ENCODE peak calls at places on chromosomes 3 and 15, in five cellular contexts. One of them, this sample, is unnamed.

GRCh38 chr3:132783152-132783551 is 60.9 kb upstream of the NPHP3 start:
- DNase-seq in pancreas: no peak
- DNase-seq in endothelial cell: no peak
- DNase-seq in Ammon's horn: no peak
- DNase-seq in activated B cell treated with CpG ODN at 0.5 μM for 24 hours: no peak
- DNase-seq in this sample: peak; percentile 20

GRCh38 chr3:12286927-12287726 is 1.7 kb upstream of the PPARG start:
- DNase-seq in pancreas: no peak
- DNase-seq in endothelial cell: peak; percentile 25
- DNase-seq in Ammon's horn: no peak
- DNase-seq in activated B cell treated with CpG ODN at 0.5 μM for 24 hours: no peak
- DNase-seq in this sample: no peak

GRCh38 chr15:48642795-48643194 is 2.7 kb downstream of the FBN1 start:
- DNase-seq in activated B cell treated with CpG ODN at 0.5 μM for 24 hours: no peak
- DNase-seq in endothelial cell: no peak
- DNase-seq in Ammon's horn: no peak
- DNase-seq in pancreas: no peak
- DNase-seq in this sample: no peak

GRCh38 chr3:126136428-126137220 is 43.8 kb downstream of the ALDH1L1 start:
- DNase-seq in Ammon's horn: no peak
- DNase-seq in pancreas: no peak
- DNase-seq in activated B cell treated with CpG ODN at 0.5 μM for 24 hours: peak; percentile 11
- DNase-seq in endothelial cell: peak; percentile 2
- DNase-seq in this sample: no peak

GRCh38 chr3:119305271-119305670 is 11.1 kb downstream of the ARHGAP31 start:
- DNase-seq in endothelial cell: no peak
- DNase-seq in activated B cell treated with CpG ODN at 0.5 μM for 24 hours: no peak
- DNase-seq in pancreas: no peak
- DNase-seq in Ammon's horn: no peak
- DNase-seq in this sample: no peak

GRCh38 chr3:184343200-184343876 is 5.9 kb downstream of the FAM131A start:
- DNase-seq in pancreas: no peak
- DNase-seq in Ammon's horn: no peak
- DNase-seq in activated B cell treated with CpG ODN at 0.5 μM for 24 hours: no peak
- DNase-seq in endothelial cell: no peak
- DNase-seq in this sample: no peak

GRCh38 chr15:84894743-84895425 is 10.4 kb downstream of the SLC28A1 start:
- DNase-seq in activated B cell treated with CpG ODN at 0.5 μM for 24 hours: no peak
- DNase-seq in Ammon's horn: no peak
- DNase-seq in endothelial cell: no peak
- DNase-seq in pancreas: no peak
- DNase-seq in this sample: no peak

GRCh38 chr3:71559578-71560162 is 23.9 kb downstream of the FOXP1 start:
- DNase-seq in Ammon's horn: no peak
- DNase-seq in endothelial cell: no peak
- DNase-seq in activated B cell treated with CpG ODN at 0.5 μM for 24 hours: no peak
- DNase-seq in pancreas: no peak
- DNase-seq in this sample: no peak

GRCh38 chr3:135516143-135516542 is 449.4 kb upstream of the PPP2R3A start:
- DNase-seq in Ammon's horn: no peak
- DNase-seq in endothelial cell: no peak
- DNase-seq in activated B cell treated with CpG ODN at 0.5 μM for 24 hours: no peak
- DNase-seq in pancreas: no peak
- DNase-seq in this sample: no peak

GRCh38 chr3:149199474-149199873 is 22.2 kb downstream of the CP start:
- DNase-seq in endothelial cell: no peak
- DNase-seq in pancreas: no peak
- DNase-seq in activated B cell treated with CpG ODN at 0.5 μM for 24 hours: no peak
- DNase-seq in Ammon's horn: no peak
- DNase-seq in this sample: no peak

GRCh38 chr3:102129774-102130608 is 280.7 kb downstream of the NFKBIZ start:
- DNase-seq in pancreas: no peak
- DNase-seq in Ammon's horn: peak; percentile 7
- DNase-seq in activated B cell treated with CpG ODN at 0.5 μM for 24 hours: no peak
- DNase-seq in endothelial cell: no peak
- DNase-seq in this sample: peak; percentile 66

GRCh38 chr3:20924646-20925395 is 738.8 kb upstream of the SGO1 start:
- DNase-seq in activated B cell treated with CpG ODN at 0.5 μM for 24 hours: no peak
- DNase-seq in Ammon's horn: no peak
- DNase-seq in pancreas: no peak
- DNase-seq in endothelial cell: no peak
- DNase-seq in this sample: no peak

GRCh38 chr3:57017481-57017880 is 43.0 kb upstream of the SPATA12 start:
- DNase-seq in pancreas: no peak
- DNase-seq in Ammon's horn: peak; percentile 92
- DNase-seq in activated B cell treated with CpG ODN at 0.5 μM for 24 hours: no peak
- DNase-seq in endothelial cell: no peak
- DNase-seq in this sample: no peak

GRCh38 chr3:109803274-109803673 is 465.9 kb upstream of the DPPA4 start:
- DNase-seq in Ammon's horn: no peak
- DNase-seq in activated B cell treated with CpG ODN at 0.5 μM for 24 hours: no peak
- DNase-seq in endothelial cell: no peak
- DNase-seq in pancreas: no peak
- DNase-seq in this sample: no peak

GRCh38 chr3:46989146-46989810 is 9.8 kb downstream of the NBEAL2 start:
- DNase-seq in pancreas: no peak
- DNase-seq in endothelial cell: no peak
- DNase-seq in Ammon's horn: no peak
- DNase-seq in activated B cell treated with CpG ODN at 0.5 μM for 24 hours: no peak
- DNase-seq in this sample: no peak

GRCh38 chr3:13497386-13497785 is 17.3 kb downstream of the HDAC11 start:
- DNase-seq in endothelial cell: no peak
- DNase-seq in pancreas: no peak
- DNase-seq in Ammon's horn: no peak
- DNase-seq in activated B cell treated with CpG ODN at 0.5 μM for 24 hours: no peak
- DNase-seq in this sample: no peak

GRCh38 chr3:40292637-40293036 is 16.9 kb upstream of the EIF1B start:
- DNase-seq in endothelial cell: no peak
- DNase-seq in Ammon's horn: peak; percentile 85
- DNase-seq in pancreas: no peak
- DNase-seq in activated B cell treated with CpG ODN at 0.5 μM for 24 hours: no peak
- DNase-seq in this sample: no peak

GRCh38 chr3:108182339-108182738 is 39.9 kb downstream of the IFT57 start:
- DNase-seq in pancreas: no peak
- DNase-seq in activated B cell treated with CpG ODN at 0.5 μM for 24 hours: no peak
- DNase-seq in Ammon's horn: no peak
- DNase-seq in endothelial cell: no peak
- DNase-seq in this sample: no peak

GRCh38 chr3:4978966-4979400 is 254 bp upstream of the BHLHE40 start:
- DNase-seq in Ammon's horn: peak; percentile 89
- DNase-seq in endothelial cell: peak; percentile 77
- DNase-seq in pancreas: peak; percentile 97
- DNase-seq in activated B cell treated with CpG ODN at 0.5 μM for 24 hours: no peak
- DNase-seq in this sample: peak; percentile 94

GRCh38 chr15:91970142-91970541 is 116.6 kb downstream of the SLCO3A1 start:
- DNase-seq in pancreas: no peak
- DNase-seq in endothelial cell: no peak
- DNase-seq in Ammon's horn: peak; percentile 77
- DNase-seq in activated B cell treated with CpG ODN at 0.5 μM for 24 hours: no peak
- DNase-seq in this sample: peak; percentile 77

GRCh38 chr3:170038434-170039110 is 777 bp downstream of the GPR160 start:
- DNase-seq in pancreas: peak; percentile 43
- DNase-seq in Ammon's horn: no peak
- DNase-seq in endothelial cell: peak; percentile 22
- DNase-seq in activated B cell treated with CpG ODN at 0.5 μM for 24 hours: peak; percentile 51
- DNase-seq in this sample: no peak

GRCh38 chr3:186705882-186706780 is 11.0 kb upstream of the KNG1 start:
- DNase-seq in activated B cell treated with CpG ODN at 0.5 μM for 24 hours: no peak
- DNase-seq in pancreas: no peak
- DNase-seq in Ammon's horn: no peak
- DNase-seq in endothelial cell: no peak
- DNase-seq in this sample: no peak

GRCh38 chr3:125120370-125121122 is 64.7 kb upstream of the HEG1 start:
- DNase-seq in Ammon's horn: peak; percentile 77
- DNase-seq in endothelial cell: peak; percentile 26
- DNase-seq in pancreas: no peak
- DNase-seq in activated B cell treated with CpG ODN at 0.5 μM for 24 hours: no peak
- DNase-seq in this sample: no peak

GRCh38 chr15:36797128-36797527 is 217.7 kb downstream of the CDIN1 start:
- DNase-seq in Ammon's horn: no peak
- DNase-seq in endothelial cell: no peak
- DNase-seq in pancreas: no peak
- DNase-seq in activated B cell treated with CpG ODN at 0.5 μM for 24 hours: no peak
- DNase-seq in this sample: no peak

GRCh38 chr3:128112406-128112968 is 11.1 kb downstream of the RUVBL1 start:
- DNase-seq in activated B cell treated with CpG ODN at 0.5 μM for 24 hours: no peak
- DNase-seq in pancreas: no peak
- DNase-seq in Ammon's horn: no peak
- DNase-seq in endothelial cell: no peak
- DNase-seq in this sample: peak; percentile 84

GRCh38 chr15:95259965-95260364 is 1028.6 kb downstream of the MCTP2 start:
- DNase-seq in Ammon's horn: no peak
- DNase-seq in endothelial cell: peak; percentile 25
- DNase-seq in pancreas: no peak
- DNase-seq in activated B cell treated with CpG ODN at 0.5 μM for 24 hours: no peak
- DNase-seq in this sample: no peak

GRCh38 chr3:27695636-27696035 is 26.5 kb downstream of the EOMES start:
- DNase-seq in Ammon's horn: no peak
- DNase-seq in pancreas: no peak
- DNase-seq in activated B cell treated with CpG ODN at 0.5 μM for 24 hours: no peak
- DNase-seq in endothelial cell: no peak
- DNase-seq in this sample: no peak

GRCh38 chr3:188926141-188926540 is 245.6 kb upstream of the TPRG1 start:
- DNase-seq in endothelial cell: no peak
- DNase-seq in pancreas: no peak
- DNase-seq in Ammon's horn: no peak
- DNase-seq in activated B cell treated with CpG ODN at 0.5 μM for 24 hours: no peak
- DNase-seq in this sample: no peak

GRCh38 chr3:184334470-184335158 is 2.8 kb upstream of the FAM131A start:
- DNase-seq in Ammon's horn: no peak
- DNase-seq in endothelial cell: no peak
- DNase-seq in activated B cell treated with CpG ODN at 0.5 μM for 24 hours: no peak
- DNase-seq in pancreas: peak; percentile 13
- DNase-seq in this sample: no peak

GRCh38 chr3:180319461-180319860 is 282.5 kb upstream of the TTC14 start:
- DNase-seq in endothelial cell: no peak
- DNase-seq in Ammon's horn: no peak
- DNase-seq in pancreas: no peak
- DNase-seq in activated B cell treated with CpG ODN at 0.5 μM for 24 hours: no peak
- DNase-seq in this sample: no peak

GRCh38 chr3:107938128-107938527 is 152.7 kb downstream of the CD47 start:
- DNase-seq in Ammon's horn: peak; percentile 22
- DNase-seq in activated B cell treated with CpG ODN at 0.5 μM for 24 hours: no peak
- DNase-seq in endothelial cell: peak; percentile 36
- DNase-seq in pancreas: no peak
- DNase-seq in this sample: peak; percentile 63

GRCh38 chr15:36177590-36178281 is 401.7 kb upstream of the CDIN1 start:
- DNase-seq in pancreas: no peak
- DNase-seq in endothelial cell: no peak
- DNase-seq in activated B cell treated with CpG ODN at 0.5 μM for 24 hours: no peak
- DNase-seq in Ammon's horn: no peak
- DNase-seq in this sample: peak; percentile 32

This sample was measured in fibroblast of the conjunctiva.